ENCODE peak calls at places on chromosomes 2 and 18, in five cellular contexts. S is T1000, M is HTR-8/SVneo, A is psoas muscle, G is T-cell. Y is an unnamed sample.

GRCh38 chr2:216554286-216554685 is 55.6 kb downstream of the RPL37A start:
- DNase-seq in S (no peak), M (no peak), A (no peak), G (no peak), Y (no peak)

GRCh38 chr2:156955701-156956100 is 301.8 kb upstream of the GALNT5 start:
- DNase-seq in S (no peak), M (no peak), A (no peak), G (no peak), Y (no peak)

GRCh38 chr2:133532919-133533318 is 35.3 kb downstream of the NCKAP5 start:
- DNase-seq in S (peak), M (no peak), A (no peak), G (no peak), Y (no peak)

GRCh38 chr18:70135604-70136003 is 69.9 kb downstream of the RTTN start:
- DNase-seq in S (no peak), M (no peak), A (no peak), G (no peak), Y (no peak)

GRCh38 chr18:76685402-76685801 is 137.0 kb upstream of the ZNF236 start:
- DNase-seq in S (no peak), M (no peak), A (no peak), G (no peak), Y (no peak)

GRCh38 chr2:219398721-219399333 is 11.1 kb upstream of the DNPEP start:
- DNase-seq in S (no peak), M (no peak), A (no peak), G (no peak), Y (no peak)

GRCh38 chr18:37391698-37392548 is 173.7 kb downstream of the CELF4 start:
- DNase-seq in S (no peak), M (no peak), A (no peak), G (no peak), Y (no peak)

GRCh38 chr18:79903787-79904356 is 47.6 kb downstream of the SLC66A2 start:
- DNase-seq in S (no peak), M (no peak), A (no peak), G (no peak), Y (no peak)

GRCh38 chr18:63119647-63120046 is 199.9 kb downstream of the BCL2 start:
- DNase-seq in S (no peak), M (peak), A (no peak), G (no peak), Y (no peak)

Y was measured in T-helper 9 cell.